ENCODE peak calls at places on chromosomes 1 and 21, in six cellular contexts. U is HCT116, L is H1, N is K562, K is HepG2, I is SK-N-SH. P is an unnamed sample.

GRCh38 chr1:31487143-31487542 is 74.1 kb downstream of the SERINC2 start:
- DNase-seq in U (no peak), L (no peak), N (no peak), K (no peak), I (no peak), P (no peak)

GRCh38 chr1:226634611-226635246 is 86.2 kb downstream of the STUM start:
- DNase-seq in U (no peak), L (no peak), N (no peak), K (no peak), I (no peak), P (no peak)

GRCh38 chr21:34133392-34133791 is 60.0 kb downstream of the MRPS6 start:
- DNase-seq in U (no peak), L (no peak), N (no peak), K (no peak), I (no peak), P (no peak)

GRCh38 chr1:1778827-1779675 is 781 bp upstream of the NADK start:
- DNase-seq in U (peak), L (peak), N (peak), K (peak), I (no peak), P (no peak)

GRCh38 chr1:100517517-100517916 is 20.4 kb upstream of the GPR88 start:
- DNase-seq in U (no peak), L (no peak), N (no peak), K (no peak), I (no peak), P (peak)

GRCh38 chr1:245025525-245025924 is 129.3 kb upstream of the KIF26B start:
- DNase-seq in U (no peak), L (no peak), N (no peak), K (no peak), I (no peak), P (no peak)

GRCh38 chr1:29653034-29653810 is 416.9 kb downstream of the PTPRU start:
- DNase-seq in U (no peak), L (no peak), N (no peak), K (no peak), I (no peak), P (no peak)

GRCh38 chr1:88001460-88001859 is 672.8 kb downstream of the LMO4 start:
- DNase-seq in U (no peak), L (no peak), N (no peak), K (peak), I (no peak), P (peak)

GRCh38 chr1:11684070-11684469 is 3.1 kb upstream of the MAD2L2 start:
- DNase-seq in U (no peak), L (no peak), N (no peak), K (no peak), I (peak), P (no peak)

GRCh38 chr1:117210831-117211261 is at the start of gene VTCN1:
- DNase-seq in U (peak), L (no peak), N (no peak), K (no peak), I (no peak), P (no peak)

GRCh38 chr1:88327391-88328267 is 356.4 kb upstream of the PKN2 start:
- DNase-seq in U (peak), L (peak), N (no peak), K (peak), I (no peak), P (peak)

GRCh38 chr1:48250572-48250971 is 28.1 kb downstream of the SLC5A9 start:
- DNase-seq in U (no peak), L (no peak), N (no peak), K (no peak), I (no peak), P (no peak)

GRCh38 chr1:27665016-27665651 is 6.9 kb downstream of the IFI6 start:
- DNase-seq in U (no peak), L (no peak), N (no peak), K (no peak), I (no peak), P (no peak)

GRCh38 chr1:182561432-182561831 is 27.6 kb downstream of the RNASEL start:
- DNase-seq in U (no peak), L (no peak), N (no peak), K (no peak), I (no peak), P (no peak)

GRCh38 chr1:33949570-33949969 is 85.7 kb downstream of the HMGB4 start:
- DNase-seq in U (no peak), L (no peak), N (no peak), K (no peak), I (no peak), P (no peak)

GRCh38 chr1:174626031-174627020 is 178.6 kb downstream of the GPR52 start:
- DNase-seq in U (peak), L (no peak), N (no peak), K (no peak), I (no peak), P (peak)

GRCh38 chr1:243946946-243947345 is 96.9 kb upstream of the AKT3 start:
- DNase-seq in U (no peak), L (peak), N (peak), K (no peak), I (peak), P (no peak)

GRCh38 chr1:33280091-33280661 is 23.9 kb downstream of the ZNF362 start:
- DNase-seq in U (no peak), L (no peak), N (peak), K (no peak), I (no peak), P (no peak)

GRCh38 chr1:162357681-162358266 is 18.9 kb downstream of the SPATA46 start:
- DNase-seq in U (peak), L (no peak), N (peak), K (peak), I (peak), P (peak)

GRCh38 chr1:117794073-117794472 is 135.3 kb downstream of the GDAP2 start:
- DNase-seq in U (no peak), L (no peak), N (no peak), K (no peak), I (no peak), P (peak)

GRCh38 chr1:159510223-159510530 is 25.6 kb downstream of the OR10J5 start:
- DNase-seq in U (no peak), L (no peak), N (no peak), K (no peak), I (no peak), P (no peak)

GRCh38 chr1:39508857-39509305 is 17.4 kb downstream of the BMP8A start:
- DNase-seq in U (no peak), L (no peak), N (peak), K (peak), I (peak), P (no peak)

GRCh38 chr1:23283660-23284602 is 60.2 kb downstream of the HNRNPR start:
- DNase-seq in U (no peak), L (no peak), N (no peak), K (no peak), I (no peak), P (peak)

GRCh38 chr1:7457811-7458210 is 313.3 kb upstream of the VAMP3 start:
- DNase-seq in U (no peak), L (no peak), N (no peak), K (no peak), I (peak), P (no peak)

GRCh38 chr1:85344256-85344694 is 67.8 kb upstream of the BCL10 start:
- DNase-seq in U (no peak), L (peak), N (no peak), K (peak), I (peak), P (peak)

DNA sequence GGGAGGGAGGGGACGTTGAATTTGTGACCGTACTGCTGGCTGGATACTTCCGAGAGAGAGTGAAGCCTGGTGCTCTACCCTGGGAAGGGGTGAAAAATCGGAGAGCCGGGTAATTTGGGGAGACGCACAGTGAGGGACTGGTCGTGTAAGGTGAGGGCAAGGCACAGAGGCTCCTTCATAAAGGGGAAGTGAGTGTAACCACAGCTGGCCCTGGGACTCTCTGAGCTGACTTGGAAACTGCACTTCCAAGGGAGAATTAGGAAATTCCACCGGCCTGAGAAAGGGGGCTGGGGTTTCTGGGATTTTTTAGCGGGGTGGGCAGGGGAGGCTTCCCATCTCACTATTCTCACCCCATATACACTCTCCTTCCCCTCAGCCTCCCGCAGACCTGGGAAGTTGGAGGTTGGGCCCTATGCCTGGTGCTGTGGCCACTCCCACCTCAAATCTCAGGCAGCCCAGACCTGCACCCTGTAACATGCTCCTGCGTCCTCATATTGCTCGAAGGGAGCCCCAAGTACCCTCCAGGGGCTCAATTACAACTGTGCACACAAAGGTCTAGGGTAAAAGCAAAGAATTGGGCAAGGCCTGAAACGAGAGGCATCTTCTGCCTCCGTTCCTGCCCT is 88.2 kb upstream of the IPO9 start:
- DNase-seq in U (no peak), L (no peak), N (no peak), K (no peak), I (no peak), P (no peak)
- H3K9ac ChIP-seq in U (peak), L (peak), N (no peak), K (no peak), I (peak), P (peak)

GRCh38 chr21:32382108-32382601 is 10.7 kb downstream of the URB1 start:
- DNase-seq in U (no peak), L (no peak), N (no peak), K (no peak), I (no peak), P (peak)
- TF ChIP-seq RAD21 in U (no peak), L (no peak), N (no peak), K (no peak), I (no peak), P (no peak)

DNA sequence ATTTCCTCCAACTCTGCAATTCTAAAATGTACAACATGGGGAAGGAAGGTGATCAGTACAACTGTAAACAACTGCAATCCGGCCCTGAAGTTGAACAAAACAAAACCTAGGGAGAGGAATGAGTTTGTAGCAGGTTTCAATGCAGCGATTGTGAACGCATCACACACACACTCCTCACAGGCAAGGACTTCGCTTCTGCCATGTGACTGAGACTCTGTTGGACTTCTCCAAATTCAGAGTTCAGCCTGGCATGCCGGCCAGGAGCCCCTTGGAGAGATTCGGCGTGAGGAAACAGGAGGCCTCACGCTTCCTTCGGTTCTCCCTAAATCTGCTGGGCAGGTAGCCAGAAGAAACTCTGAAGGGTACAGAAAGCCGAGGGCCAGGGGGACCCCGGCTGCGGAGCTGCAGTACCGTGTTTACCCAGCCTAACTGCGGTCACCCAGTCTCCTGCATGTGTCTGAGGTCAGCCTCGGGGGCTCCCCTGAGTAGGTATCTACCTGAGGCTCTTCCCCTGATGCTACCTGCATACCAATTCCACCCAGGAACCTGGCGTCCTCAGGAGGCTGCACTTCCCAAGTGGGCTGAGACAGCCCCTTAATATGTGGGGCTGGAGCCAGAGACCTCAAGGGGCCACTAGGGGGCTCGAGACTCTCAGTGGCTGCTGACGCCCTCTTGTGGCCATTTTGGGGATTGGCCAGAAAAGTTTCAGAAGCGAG is 2.9 kb upstream of the ANXA9 start:
- DNase-seq in U (peak), L (peak), N (peak), K (peak), I (peak), P (peak)
- H3K9ac ChIP-seq in U (no peak), L (no peak), N (peak), K (peak), I (no peak), P (no peak)

GRCh38 chr1:76657618-76658017 is 209.7 kb upstream of the ST6GALNAC5 start:
- DNase-seq in U (no peak), L (no peak), N (no peak), K (no peak), I (no peak), P (no peak)
- TF ChIP-seq RAD21 in U (no peak), L (no peak), N (no peak), K (no peak), I (no peak), P (no peak)

DNA sequence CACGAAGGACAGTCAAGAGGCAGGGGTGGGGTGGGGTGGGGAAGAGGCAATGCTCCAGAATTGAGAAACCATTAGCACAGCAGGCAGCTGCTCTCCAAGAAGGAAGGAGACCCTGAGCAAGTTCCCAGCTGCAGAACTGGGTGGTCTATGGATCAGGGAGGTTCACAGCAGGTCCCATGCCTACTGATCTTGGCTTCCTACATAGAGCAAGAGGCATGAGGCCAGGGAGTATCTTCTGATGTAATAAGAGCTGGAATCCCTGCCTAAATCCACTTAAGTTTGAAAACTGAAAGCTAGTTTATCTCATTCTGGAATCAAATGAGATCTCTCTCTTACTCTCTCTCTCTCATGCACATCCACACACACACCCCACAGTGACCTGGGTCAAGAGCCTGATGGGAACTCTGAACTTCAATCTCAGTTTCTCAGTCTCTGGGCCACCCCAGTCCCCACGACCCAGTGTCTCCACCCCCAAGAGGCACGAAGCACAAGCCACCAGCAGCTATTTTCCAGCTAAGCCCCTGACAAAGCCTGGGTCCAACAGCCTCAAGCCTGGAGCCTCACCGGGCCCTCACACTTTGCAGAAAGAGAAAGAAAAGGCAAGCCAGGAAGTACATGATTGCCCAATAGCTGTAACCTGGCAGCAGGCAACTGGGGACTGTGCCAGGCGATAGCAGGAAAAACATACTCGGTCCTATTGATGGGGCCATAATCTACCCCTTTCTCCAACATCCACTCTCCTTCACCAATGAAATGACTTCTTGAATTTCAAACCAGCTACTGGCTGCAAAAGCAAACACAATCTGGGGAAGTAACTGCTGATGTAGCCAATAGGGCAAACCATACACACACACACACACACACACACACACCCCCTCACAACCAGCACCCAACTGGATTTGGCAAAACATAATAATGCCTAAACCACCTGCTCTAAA is 2.2 kb downstream of the NUAK2 start:
- DNase-seq in U (no peak), L (no peak), N (no peak), K (peak), I (no peak), P (peak)
- H3K9ac ChIP-seq in U (no peak), L (no peak), N (no peak), K (peak), I (peak), P (peak)

GRCh38 chr1:46547481-46548383 is 3.7 kb downstream of the KNCN start:
- DNase-seq in U (peak), L (no peak), N (peak), K (peak), I (peak), P (peak)
- TF ChIP-seq RAD21 in U (peak), L (peak), N (peak), K (no peak), I (peak), P (peak)

GRCh38 chr1:5755552-5756125 is 236.6 kb downstream of the NPHP4 start:
- DNase-seq in U (no peak), L (no peak), N (no peak), K (no peak), I (no peak), P (no peak)
- H3K9ac ChIP-seq in U (no peak), L (no peak), N (no peak), K (no peak), I (no peak), P (no peak)

DNA sequence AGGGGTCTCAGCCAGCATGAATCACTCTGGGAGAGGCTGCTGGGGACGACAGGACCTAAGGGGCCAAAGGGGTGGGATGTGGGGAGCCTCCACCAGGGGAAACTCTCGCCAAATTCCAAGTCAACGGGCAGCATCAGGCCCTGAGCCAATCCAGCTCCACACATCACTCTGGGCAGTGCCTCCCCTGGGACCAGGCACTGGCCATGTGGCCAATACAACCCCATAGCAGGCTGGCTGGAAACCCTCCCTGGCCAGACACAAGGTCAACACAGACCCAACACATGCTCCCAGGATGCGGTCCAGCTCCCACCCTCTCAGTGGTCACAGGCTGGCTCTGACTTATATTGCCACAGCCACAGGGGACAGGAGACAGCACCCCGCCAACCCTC is 60.0 kb downstream of the MEGF6 start:
- DNase-seq in U (no peak), L (no peak), N (no peak), K (no peak), I (peak), P (no peak)
- TF ChIP-seq RAD21 in U (no peak), L (no peak), N (no peak), K (no peak), I (no peak), P (no peak)

P was measured in IMR-90.